ENCODE peak calls at places on chromosomes 5 and 9, in nine cellular contexts. C, H, O, F, X, J, P, W and V are unnamed samples.

GRCh38 chr9:120710110-120710981 is 3.9 kb downstream of the MEGF9 start:
- DNase-seq in P (peak), F (peak), H (no peak), W (no peak), C (no peak), X (no peak), J (no peak), O (no peak), V (no peak)

GRCh38 chr5:113447651-113448050 is 12.9 kb upstream of the TSSK1B start:
- DNase-seq in W (no peak), J (peak), H (no peak), C (no peak), P (peak), X (no peak), F (no peak), O (no peak), V (no peak)

GRCh38 chr9:13811876-13812275 is 502.1 kb downstream of the NFIB start:
- DNase-seq in F (no peak), W (no peak), H (no peak), J (no peak), C (no peak), O (no peak), X (peak), P (no peak), V (no peak)

GRCh38 chr9:21993893-21994525 is at the start of gene CDKN2A:
- DNase-seq in P (peak), H (peak), W (no peak), J (peak), X (no peak), F (peak), C (peak), O (peak), V (no peak)

GRCh38 chr9:36141288-36141687 is 4.8 kb downstream of the GLIPR2 start:
- DNase-seq in C (no peak), W (no peak), O (no peak), F (no peak), X (peak), J (no peak), H (no peak), P (peak), V (no peak)

GRCh38 chr9:14372437-14373318 is 58.7 kb upstream of the NFIB start:
- DNase-seq in O (peak), F (no peak), J (peak), C (no peak), X (peak), P (peak), H (no peak), W (peak), V (no peak)

GRCh38 chr5:169116961-169117461 is 183.9 kb downstream of the SLIT3 start:
- DNase-seq in W (no peak), J (peak), X (no peak), P (no peak), C (peak), O (no peak), F (no peak), H (no peak), V (no peak)

GRCh38 chr5:169531631-169532030 is 51.9 kb upstream of the SPDL1 start:
- DNase-seq in J (no peak), O (no peak), C (no peak), H (no peak), F (no peak), X (no peak), W (no peak), P (no peak), V (no peak)

GRCh38 chr9:110538169-110538568 is 41.4 kb downstream of the SVEP1 start:
- DNase-seq in H (no peak), J (no peak), O (no peak), P (no peak), F (no peak), W (no peak), C (no peak), X (no peak), V (peak)

GRCh38 chr5:168779333-168779732 is 200.2 kb upstream of the PANK3 start:
- DNase-seq in C (no peak), J (no peak), W (no peak), H (no peak), O (no peak), X (no peak), P (no peak), F (no peak), V (no peak)

GRCh38 chr5:38500861-38501260 is 55.6 kb downstream of the LIFR start:
- DNase-seq in W (no peak), F (no peak), C (no peak), O (no peak), X (peak), H (no peak), J (no peak), P (no peak), V (peak)

GRCh38 chr5:5104550-5104949 is 35.6 kb upstream of the ADAMTS16 start:
- DNase-seq in X (peak), F (no peak), J (no peak), H (no peak), O (no peak), P (no peak), C (no peak), W (no peak), V (no peak)

GRCh38 chr9:120505186-120505585 is 74.8 kb downstream of the CDK5RAP2 start:
- DNase-seq in O (no peak), W (no peak), P (no peak), J (no peak), F (no peak), C (no peak), H (no peak), X (no peak), V (no peak)

GRCh38 chr5:176535101-176535654 is 2.0 kb downstream of the RNF44 start:
- DNase-seq in F (peak), P (no peak), H (no peak), W (no peak), J (no peak), X (peak), O (peak), C (peak), V (no peak)

GRCh38 chr9:19464061-19464763 is 55.4 kb downstream of the ACER2 start:
- DNase-seq in J (no peak), H (no peak), W (no peak), O (no peak), X (no peak), F (no peak), P (no peak), C (no peak), V (no peak)

GRCh38 chr9:127835930-127836586 is 18.4 kb downstream of the ENG start:
- DNase-seq in J (no peak), W (peak), X (no peak), C (peak), F (peak), O (peak), H (no peak), P (no peak), V (no peak)

GRCh38 chr5:7857918-7858632 is 7.1 kb upstream of the CFAP90 start:
- DNase-seq in C (no peak), O (no peak), J (no peak), W (no peak), H (no peak), F (no peak), X (no peak), P (no peak), V (no peak)

GRCh38 chr9:123365287-123365880 is 9.4 kb downstream of the CRB2 start:
- DNase-seq in F (no peak), J (no peak), W (no peak), P (no peak), X (no peak), O (no peak), C (no peak), H (no peak), V (no peak)

GRCh38 chr9:37034938-37035471 is 937 bp upstream of the PAX5 start:
- DNase-seq in F (peak), X (no peak), J (no peak), H (peak), P (peak), W (no peak), C (no peak), O (no peak), V (no peak)

GRCh38 chr5:126512451-126512850 is 82.6 kb downstream of the ALDH7A1 start:
- DNase-seq in F (no peak), W (no peak), X (no peak), P (no peak), J (no peak), H (no peak), C (no peak), O (no peak), V (no peak)

GRCh38 chr9:21110708-21111576 is 30.7 kb downstream of the IFNW1 start:
- DNase-seq in J (peak), P (peak), X (peak), H (no peak), O (no peak), W (no peak), F (peak), C (no peak), V (peak)

GRCh38 chr9:27351438-27351837 is 54.5 kb upstream of the EQTN start:
- DNase-seq in C (peak), H (no peak), F (no peak), X (no peak), O (no peak), W (peak), J (no peak), P (no peak), V (no peak)

GRCh38 chr5:136006767-136007251 is 22.0 kb upstream of the TGFBI start:
- DNase-seq in X (peak), J (no peak), C (no peak), F (no peak), W (no peak), P (no peak), O (no peak), H (no peak), V (peak)

GRCh38 chr9:130780865-130781504 is 54.1 kb upstream of the ABL1 start:
- DNase-seq in O (no peak), P (no peak), W (peak), X (no peak), F (no peak), J (no peak), C (peak), H (no peak), V (peak)

GRCh38 chr9:69326261-69326660 is 1.2 kb downstream of the ENTREP1 start:
- DNase-seq in P (peak), C (no peak), J (no peak), F (no peak), H (no peak), O (no peak), X (no peak), W (no peak), V (no peak)
- H3K4me3 ChIP-seq in P (no peak), C (no peak), J (no peak), F (no peak), H (peak), O (peak), X (no peak), W (peak), V (no peak)

GRCh38 chr9:89466451-89467277 is 31.2 kb downstream of the SEMA4D start:
- DNase-seq in X (no peak), O (no peak), J (no peak), H (no peak), C (no peak), W (no peak), F (peak), P (no peak), V (no peak)
- H3K4me3 ChIP-seq in X (no peak), O (no peak), J (no peak), H (no peak), C (no peak), W (no peak), F (peak), P (no peak), V (no peak)

DNA sequence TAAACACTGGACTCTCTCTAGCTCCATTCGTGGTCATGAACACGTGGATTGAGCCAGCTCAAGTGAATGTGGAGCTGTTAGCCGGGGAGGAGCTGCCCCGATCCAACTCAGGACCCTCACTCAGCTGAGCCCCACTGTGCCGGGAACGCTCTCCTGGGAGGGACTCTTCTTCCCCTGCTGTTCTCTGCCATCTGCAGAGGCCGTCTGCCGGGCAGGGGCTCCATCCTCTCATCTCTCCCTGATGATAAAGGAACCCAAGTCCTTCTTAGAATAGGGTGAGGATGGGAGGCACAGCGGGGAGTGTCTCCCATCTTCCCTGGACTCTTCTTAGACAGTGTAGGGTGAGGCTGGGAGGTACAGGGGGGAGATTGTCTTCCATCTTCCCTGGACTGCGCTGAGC is 120.5 kb upstream of the IRX4 start:
- DNase-seq in F (no peak), W (no peak), H (no peak), X (no peak), C (no peak), J (no peak), O (no peak), P (no peak), V (no peak)
- H3K4me3 ChIP-seq in F (no peak), W (no peak), H (no peak), X (no peak), C (no peak), J (no peak), O (no peak), P (no peak), V (no peak)

DNA sequence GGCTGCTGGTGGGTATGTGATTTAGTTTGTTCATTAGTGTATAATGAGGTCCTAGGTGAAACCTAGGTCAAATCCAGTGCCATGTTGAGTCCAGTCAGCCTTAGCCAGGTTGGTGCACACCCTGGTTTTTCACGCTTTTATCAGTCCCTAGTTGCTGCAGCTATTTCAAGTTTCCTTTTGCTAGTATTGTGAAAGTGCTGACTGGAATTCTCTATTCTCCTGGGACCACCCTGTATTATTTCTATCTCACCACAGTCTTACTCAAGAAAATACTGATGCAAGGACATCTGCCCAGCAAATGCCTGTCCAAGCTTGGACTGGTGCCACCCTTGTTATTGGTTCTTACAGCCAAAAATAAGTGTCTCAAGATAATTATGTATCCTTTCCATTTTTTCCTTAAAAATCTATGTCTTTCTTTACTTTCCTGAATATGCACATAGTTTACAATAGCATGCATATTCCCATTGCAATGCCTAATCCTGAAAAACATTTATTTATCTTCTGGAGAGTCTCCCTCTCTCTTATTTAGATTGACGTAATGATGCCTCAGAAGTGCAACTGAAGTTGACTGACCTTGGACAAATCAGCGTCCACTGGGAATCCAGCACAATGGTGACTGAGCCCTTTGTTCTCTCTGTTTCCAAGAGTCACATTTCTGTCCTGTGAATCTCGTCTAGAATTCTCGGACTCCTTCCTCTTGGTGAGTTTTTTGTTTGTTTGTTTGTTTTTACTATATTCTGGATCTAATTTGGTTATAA is 1075.0 kb downstream of the CDH9 start:
- DNase-seq in F (no peak), W (peak), H (no peak), P (no peak), X (no peak), C (no peak), J (no peak), O (no peak), V (no peak)
- H3K4me3 ChIP-seq in F (no peak), W (peak), H (no peak), P (no peak), X (no peak), C (no peak), J (no peak), O (no peak), V (no peak)

DNA sequence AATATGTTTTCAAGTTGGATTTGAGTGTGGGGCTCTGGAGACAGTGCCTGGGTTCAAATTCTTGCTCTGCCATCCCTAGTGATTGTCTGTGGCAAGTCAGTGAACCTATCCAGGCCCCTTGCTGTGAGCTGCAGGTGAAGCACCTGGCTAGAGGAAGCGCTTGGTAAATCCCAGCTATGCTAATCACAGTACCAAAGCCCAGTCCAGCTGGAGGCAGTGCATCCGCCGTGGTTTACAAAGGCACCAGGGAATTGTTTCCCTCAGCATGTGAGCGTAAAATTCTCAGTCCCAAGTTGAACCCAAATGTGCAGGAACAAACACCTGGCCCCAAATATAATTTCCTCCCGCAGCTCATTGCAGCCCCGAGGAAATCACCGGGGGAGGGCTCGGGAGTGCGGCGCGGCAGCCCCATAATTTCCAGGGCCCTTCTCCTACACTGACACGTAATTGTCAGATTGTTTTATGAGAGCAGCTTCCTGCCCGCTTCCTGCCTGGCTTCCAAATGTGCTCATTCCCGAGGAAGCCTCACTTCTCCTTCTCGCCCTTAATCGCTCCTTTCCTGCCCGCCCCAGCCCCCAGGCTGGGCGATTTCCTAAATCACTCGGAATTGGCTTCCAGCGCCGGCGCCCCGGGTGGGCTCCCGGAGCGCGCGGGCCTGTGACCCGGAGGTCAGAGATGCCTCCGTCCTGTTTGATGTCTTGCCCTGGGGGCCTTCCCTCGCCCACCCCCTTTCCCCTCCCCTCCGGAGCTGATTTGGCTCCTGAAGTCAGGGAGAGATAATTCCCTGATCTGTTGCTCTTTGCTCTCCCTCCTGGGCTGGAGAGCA is 134.4 kb downstream of the FGF1 start:
- DNase-seq in X (no peak), W (no peak), F (no peak), J (peak), O (no peak), P (peak), H (peak), C (no peak), V (no peak)
- H3K4me3 ChIP-seq in X (no peak), W (peak), F (no peak), J (peak), O (no peak), P (peak), H (peak), C (no peak), V (peak)

GRCh38 chr9:135480071-135480941 is 724 bp downstream of the PPP1R26 start:
- DNase-seq in X (peak), P (peak), C (no peak), J (peak), F (no peak), H (peak), W (peak), O (no peak), V (no peak)

GRCh38 chr9:135478191-135478590 is 1.4 kb upstream of the PPP1R26 start:
- DNase-seq in W (no peak), F (no peak), O (no peak), H (no peak), C (no peak), J (no peak), P (no peak), X (no peak), V (no peak)

GRCh38 chr9:135478858-135479468 is 619 bp upstream of the PPP1R26 start:
- DNase-seq in W (no peak), O (peak), F (no peak), H (peak), J (peak), X (no peak), P (peak), C (peak), V (no peak)

GRCh38 chr9:135480942-135481315 is 1.3 kb downstream of the PPP1R26 start:
- DNase-seq in H (no peak), F (no peak), P (no peak), O (no peak), X (no peak), C (no peak), W (no peak), J (no peak), V (no peak)

GRCh38 chr9:135479469-135480052 is at the start of gene PPP1R26:
- DNase-seq in J (peak), C (no peak), X (no peak), O (no peak), H (no peak), P (peak), W (no peak), F (no peak), V (no peak)
- H3K4me3 ChIP-seq in J (peak), C (peak), X (peak), O (peak), H (peak), P (peak), W (peak), F (peak), V (peak)

GRCh38 chr5:142063376-142063775 is 45.2 kb upstream of the NDFIP1 start:
- DNase-seq in J (no peak), W (no peak), X (no peak), O (no peak), P (no peak), H (no peak), F (no peak), C (no peak), V (no peak)
- H3K4me3 ChIP-seq in J (no peak), W (peak), X (no peak), O (no peak), P (peak), H (no peak), F (no peak), C (no peak), V (no peak)

GRCh38 chr9:101738566-101739183 is at the start of gene GRIN3A:
- DNase-seq in P (peak), C (peak), X (no peak), W (peak), H (no peak), F (no peak), J (peak), O (no peak), V (no peak)

GRCh38 chr9:101736723-101737122 is 1.7 kb downstream of the GRIN3A start:
- DNase-seq in P (no peak), H (peak), O (no peak), C (peak), X (peak), F (no peak), J (no peak), W (peak), V (no peak)

GRCh38 chr9:101737165-101737704 is 1.2 kb downstream of the GRIN3A start:
- DNase-seq in O (no peak), H (peak), C (peak), X (no peak), F (no peak), W (no peak), J (peak), P (no peak), V (no peak)

GRCh38 chr9:101737705-101738565 is 512 bp downstream of the GRIN3A start:
- DNase-seq in O (no peak), F (no peak), X (no peak), C (peak), H (peak), J (peak), W (no peak), P (peak), V (no peak)

DNA sequence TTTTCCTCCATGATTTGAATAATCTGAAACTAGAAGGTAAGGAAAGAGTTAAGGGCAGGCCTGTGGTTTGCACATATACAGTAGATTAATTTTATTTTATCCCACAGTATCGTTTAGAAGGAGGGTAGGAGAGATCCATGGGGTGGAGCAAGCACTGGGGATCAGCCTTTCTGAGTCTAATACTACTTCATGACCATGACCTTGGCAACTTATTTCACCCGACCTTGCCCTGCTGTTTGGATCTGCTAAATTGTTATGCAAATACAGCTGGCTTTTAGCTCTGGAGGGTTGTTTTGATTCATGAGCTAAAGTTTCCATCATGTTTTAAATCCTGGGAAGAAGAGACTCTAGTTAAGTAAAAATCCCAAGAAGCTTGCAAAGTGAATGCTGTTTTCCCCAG is 864 bp upstream of the GRIN3A start:
- DNase-seq in J (no peak), W (no peak), C (no peak), P (no peak), F (no peak), H (no peak), X (no peak), O (no peak), V (no peak)
- H3K4me3 ChIP-seq in J (no peak), W (no peak), C (no peak), P (no peak), F (no peak), H (no peak), X (no peak), O (no peak), V (no peak)

GRCh38 chr5:174090147-174090546 is 44.6 kb downstream of the NSG2 start:
- DNase-seq in W (no peak), X (no peak), F (no peak), J (no peak), O (no peak), H (no peak), C (no peak), P (no peak), V (no peak)
- H3K4me3 ChIP-seq in W (no peak), X (no peak), F (no peak), J (no peak), O (no peak), H (no peak), C (no peak), P (no peak), V (no peak)

GRCh38 chr5:115815006-115815692 is 1.3 kb downstream of the CDO1 start:
- DNase-seq in X (no peak), P (peak), W (no peak), H (no peak), J (no peak), F (no peak), C (no peak), O (no peak), V (no peak)
- H3K4me3 ChIP-seq in X (no peak), P (peak), W (peak), H (peak), J (no peak), F (no peak), C (peak), O (peak), V (peak)